ENCODE peak calls at places on chromosome 16, in nine cellular contexts. V is Caco-2, I is fibroblast of pulmonary artery, R is progenitor cell of endocrine pancreas, L is upper lobe of left lung, K is tibial nerve, T is GM23338, Q is GM20000, P is lower leg skin. Y is an unnamed sample.

GRCh38 chr16:78407191-78407590 is 307.7 kb downstream of the WWOX start:
- DNase-seq in V (no peak), I (peak; percentile 1), R (no peak), L (no peak), K (no peak), T (no peak), Q (no peak), P (no peak), Y (no peak)

GRCh38 chr16:14249291-14250032 is 178.3 kb downstream of the MRTFB start:
- DNase-seq in V (no peak), I (peak; percentile 67), R (peak; percentile 24), L (no peak), K (peak; percentile 60), T (peak; percentile 71), Q (peak; percentile 56), P (peak; percentile 32), Y (peak; percentile 61)

GRCh38 chr16:66850115-66850815 is 6.1 kb downstream of the CA7 start:
- DNase-seq in V (no peak), I (no peak), R (no peak), L (no peak), K (no peak), T (no peak), Q (no peak), P (no peak), Y (no peak)

GRCh38 chr16:57186630-57187507 is 740 bp downstream of the RSPRY1 start:
- DNase-seq in V (peak; percentile 54), I (no peak), R (no peak), L (peak; percentile 31), K (no peak), T (peak; percentile 39), Q (no peak), P (no peak), Y (no peak)

GRCh38 chr16:75114179-75114945 is 2.2 kb downstream of the LDHD start:
- DNase-seq in V (no peak), I (no peak), R (no peak), L (no peak), K (no peak), T (no peak), Q (no peak), P (no peak), Y (no peak)

GRCh38 chr16:83899272-83899897 is 470 bp downstream of the MLYCD start:
- DNase-seq in V (peak; percentile 62), I (peak; percentile 68), R (peak; percentile 26), L (peak; percentile 66), K (no peak), T (peak; percentile 73), Q (peak; percentile 70), P (no peak), Y (peak; percentile 67)

GRCh38 chr16:88658714-88659113 is 4.2 kb downstream of the MVD start:
- DNase-seq in V (no peak), I (no peak), R (no peak), L (no peak), K (no peak), T (no peak), Q (no peak), P (no peak), Y (no peak)

GRCh38 chr16:87436225-87437172 is 44.4 kb downstream of the MAP1LC3B start:
- DNase-seq in V (no peak), I (peak; percentile 63), R (no peak), L (no peak), K (no peak), T (no peak), Q (no peak), P (no peak), Y (peak; percentile 64)

GRCh38 chr16:25126820-25127232 is 15.3 kb downstream of the LCMT1 start:
- DNase-seq in V (no peak), I (peak; percentile 84), R (no peak), L (peak; percentile 48), K (no peak), T (no peak), Q (no peak), P (no peak), Y (peak; percentile 89)

GRCh38 chr16:2912330-2913199 is 834 bp downstream of the FLYWCH1 start:
- DNase-seq in V (no peak), I (peak; percentile 75), R (no peak), L (peak; percentile 30), K (peak; percentile 41), T (peak; percentile 56), Q (no peak), P (no peak), Y (peak; percentile 74)

GRCh38 chr16:73710526-73710925 is 586.1 kb upstream of the PSMD7 start:
- DNase-seq in V (no peak), I (no peak), R (no peak), L (no peak), K (no peak), T (peak; percentile 12), Q (no peak), P (no peak), Y (no peak)

GRCh38 chr16:11232852-11233726 is 22.9 kb downstream of the SOCS1 start:
- DNase-seq in V (no peak), I (no peak), R (no peak), L (peak; percentile 73), K (no peak), T (peak; percentile 75), Q (peak; percentile 75), P (no peak), Y (no peak)

GRCh38 chr16:24729967-24730815 is 740 bp downstream of the TNRC6A start:
- DNase-seq in V (no peak), I (no peak), R (no peak), L (peak; percentile 30), K (no peak), T (peak; percentile 51), Q (peak; percentile 27), P (peak; percentile 26), Y (no peak)

GRCh38 chr16:53945996-53946395 is 242.0 kb downstream of the FTO start:
- DNase-seq in V (no peak), I (peak; percentile 79), R (no peak), L (no peak), K (no peak), T (peak; percentile 67), Q (peak; percentile 19), P (no peak), Y (peak; percentile 76)

GRCh38 chr16:2058901-2059300 is 11.1 kb downstream of the TSC2 start:
- DNase-seq in V (no peak), I (no peak), R (no peak), L (no peak), K (no peak), T (no peak), Q (no peak), P (no peak), Y (no peak)

GRCh38 chr16:77406680-77407079 is 28.2 kb downstream of the ADAMTS18 start:
- DNase-seq in V (no peak), I (no peak), R (no peak), L (no peak), K (no peak), T (peak; percentile 24), Q (no peak), P (no peak), Y (peak; percentile 46)

GRCh38 chr16:8751481-8752311 is 45.7 kb downstream of the TMEM186 start:
- DNase-seq in V (peak; percentile 43), I (peak; percentile 80), R (no peak), L (no peak), K (no peak), T (peak; percentile 32), Q (no peak), P (no peak), Y (peak; percentile 66)

GRCh38 chr16:24668481-24669001 is 60.9 kb upstream of the TNRC6A start:
- DNase-seq in V (no peak), I (no peak), R (no peak), L (no peak), K (peak; percentile 18), T (no peak), Q (no peak), P (peak; percentile 18), Y (peak; percentile 55)

GRCh38 chr16:3192476-3193019 is 4.5 kb downstream of the OR1F1 start:
- DNase-seq in V (no peak), I (no peak), R (no peak), L (no peak), K (no peak), T (peak; percentile 69), Q (no peak), P (no peak), Y (no peak)

DNA sequence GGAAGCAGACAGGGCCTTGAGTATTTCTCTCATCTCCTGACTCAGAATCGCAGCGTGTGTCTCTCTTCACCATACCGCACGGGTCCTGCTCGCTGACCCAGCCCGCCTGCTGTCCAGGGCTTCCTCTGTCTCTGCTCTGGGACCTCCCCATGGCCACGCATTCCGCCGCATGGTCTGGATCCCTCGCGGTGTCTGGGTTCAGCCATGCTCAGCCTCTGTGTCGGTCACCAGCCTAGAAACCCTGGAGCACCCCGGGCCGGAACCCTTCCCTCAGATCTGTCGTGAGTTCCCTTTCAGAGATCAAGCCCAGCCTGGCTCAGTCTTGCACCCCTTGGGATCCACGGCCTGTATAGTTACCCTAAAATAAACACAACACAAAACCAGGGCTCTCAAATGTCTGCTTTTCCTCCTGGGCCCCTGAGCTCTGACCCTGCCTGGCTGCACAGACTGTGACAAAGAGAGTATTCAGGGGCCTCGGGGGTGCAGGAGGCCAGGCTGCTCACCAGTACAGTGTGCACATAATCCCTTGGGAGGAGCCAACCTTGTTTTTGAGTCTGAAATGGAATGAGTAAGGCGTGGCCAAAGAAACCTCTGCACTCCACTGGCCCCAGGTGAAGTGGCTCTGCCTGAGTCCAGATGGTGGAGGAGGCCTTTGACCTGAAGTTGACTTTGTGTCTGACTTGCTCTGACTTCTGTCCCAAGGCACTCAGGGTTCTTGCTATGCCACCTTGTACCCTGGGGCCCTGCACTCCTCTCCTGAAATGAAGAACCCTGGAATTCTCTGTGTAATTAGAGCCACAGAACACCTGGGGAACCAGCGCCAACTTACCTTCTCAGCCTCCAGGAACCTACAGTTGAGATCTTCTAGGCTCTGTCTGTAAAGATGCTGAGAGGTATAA is 5.8 kb upstream of the SPIRE2 start:
- DNase-seq in V (peak; percentile 94), I (no peak), R (no peak), L (peak; percentile 78), K (no peak), T (no peak), Q (no peak), P (no peak), Y (no peak)
- TF ChIP-seq CTCF in V (no peak), I (no peak), R (no peak), L (no peak), K (no peak), T (no peak), Q (no peak), P (no peak), Y (no peak)

GRCh38 chr16:19396555-19397011 is 21.1 kb upstream of the TMC5 start:
- DNase-seq in V (no peak), I (no peak), R (no peak), L (peak; percentile 68), K (no peak), T (no peak), Q (no peak), P (peak; percentile 21), Y (no peak)

GRCh38 chr16:19400709-19401108 is 17.0 kb upstream of the TMC5 start:
- DNase-seq in V (no peak), I (no peak), R (no peak), L (no peak), K (no peak), T (peak; percentile 48), Q (no peak), P (no peak), Y (no peak)
- TF ChIP-seq CTCF in V (no peak), I (no peak), R (no peak), L (no peak), K (no peak), T (peak; percentile 37), Q (no peak), P (no peak), Y (no peak)

GRCh38 chr16:85777583-85778310 is 21.6 kb downstream of the EMC8 start:
- DNase-seq in V (no peak), I (no peak), R (no peak), L (no peak), K (no peak), T (no peak), Q (no peak), P (no peak), Y (peak; percentile 52)
- TF ChIP-seq CTCF in V (no peak), I (no peak), R (no peak), L (no peak), K (no peak), T (no peak), Q (no peak), P (no peak), Y (no peak)

GRCh38 chr16:30370444-30371247 is at the start of gene TBC1D10B:
- DNase-seq in V (peak; percentile 99), I (peak; percentile 100), R (peak; percentile 98), L (peak; percentile 99), K (peak; percentile 99), T (peak; percentile 100), Q (peak; percentile 96), P (peak; percentile 99), Y (peak; percentile 100)
- TF ChIP-seq CTCF in V (peak; percentile 17), I (peak; percentile 20), R (no peak), L (peak; percentile 43), K (peak; percentile 26), T (no peak), Q (no peak), P (no peak), Y (peak; percentile 25)

Y was measured in cardiac fibroblast.